ENCODE peak calls at places on chromosomes 3 and 15, in five cellular contexts. One of them, this sample, is unnamed.

GRCh38 chr3:190585771-190586630 is 72.1 kb downstream of the IL1RAP start:
- DNase-seq in activated naive CD8-positive, alpha-beta T cell treated with anti-CD3 and anti-CD28 coated beads for 36 hours: peak; percentile 65
- DNase-seq in mesendoderm: peak; percentile 95
- DNase-seq in heart left ventricle: no peak
- DNase-seq in Peyer's patch: no peak
- DNase-seq in this sample: no peak

GRCh38 chr3:126985143-126985985 is 2.4 kb downstream of the PLXNA1 start:
- DNase-seq in activated naive CD8-positive, alpha-beta T cell treated with anti-CD3 and anti-CD28 coated beads for 36 hours: no peak
- DNase-seq in mesendoderm: no peak
- DNase-seq in heart left ventricle: no peak
- DNase-seq in Peyer's patch: no peak
- DNase-seq in this sample: peak; percentile 51

GRCh38 chr3:187809979-187810568 is 64.8 kb upstream of the BCL6 start:
- DNase-seq in activated naive CD8-positive, alpha-beta T cell treated with anti-CD3 and anti-CD28 coated beads for 36 hours: no peak
- DNase-seq in mesendoderm: no peak
- DNase-seq in heart left ventricle: no peak
- DNase-seq in Peyer's patch: no peak
- DNase-seq in this sample: peak; percentile 48

GRCh38 chr3:155948476-155948875 is 78.0 kb downstream of the GMPS start:
- DNase-seq in activated naive CD8-positive, alpha-beta T cell treated with anti-CD3 and anti-CD28 coated beads for 36 hours: no peak
- DNase-seq in mesendoderm: no peak
- DNase-seq in heart left ventricle: no peak
- DNase-seq in Peyer's patch: no peak
- DNase-seq in this sample: no peak

GRCh38 chr3:163056874-163057497 is 1560.4 kb downstream of the OTOL1 start:
- DNase-seq in activated naive CD8-positive, alpha-beta T cell treated with anti-CD3 and anti-CD28 coated beads for 36 hours: peak; percentile 10
- DNase-seq in mesendoderm: peak; percentile 71
- DNase-seq in heart left ventricle: no peak
- DNase-seq in Peyer's patch: no peak
- DNase-seq in this sample: peak; percentile 69

GRCh38 chr15:78212546-78213424 is 21.6 kb downstream of the ACSBG1 start:
- DNase-seq in activated naive CD8-positive, alpha-beta T cell treated with anti-CD3 and anti-CD28 coated beads for 36 hours: no peak
- DNase-seq in mesendoderm: peak; percentile 60
- DNase-seq in heart left ventricle: peak; percentile 61
- DNase-seq in Peyer's patch: peak; percentile 86
- DNase-seq in this sample: peak; percentile 27

GRCh38 chr15:84840741-84841429 is 23.7 kb downstream of the ALPK3 start:
- DNase-seq in activated naive CD8-positive, alpha-beta T cell treated with anti-CD3 and anti-CD28 coated beads for 36 hours: no peak
- DNase-seq in mesendoderm: no peak
- DNase-seq in heart left ventricle: peak; percentile 87
- DNase-seq in Peyer's patch: peak; percentile 69
- DNase-seq in this sample: no peak

GRCh38 chr3:164806188-164806587 is 272.1 kb downstream of the SI start:
- DNase-seq in activated naive CD8-positive, alpha-beta T cell treated with anti-CD3 and anti-CD28 coated beads for 36 hours: no peak
- DNase-seq in mesendoderm: peak; percentile 52
- DNase-seq in heart left ventricle: no peak
- DNase-seq in Peyer's patch: no peak
- DNase-seq in this sample: no peak

GRCh38 chr15:26891448-26891881 is 24.6 kb downstream of the GABRA5 start:
- DNase-seq in activated naive CD8-positive, alpha-beta T cell treated with anti-CD3 and anti-CD28 coated beads for 36 hours: peak; percentile 49
- DNase-seq in mesendoderm: peak; percentile 91
- DNase-seq in heart left ventricle: peak; percentile 28
- DNase-seq in Peyer's patch: no peak
- DNase-seq in this sample: peak; percentile 95

GRCh38 chr15:99238849-99239248 is 10.5 kb downstream of the TTC23 start:
- DNase-seq in activated naive CD8-positive, alpha-beta T cell treated with anti-CD3 and anti-CD28 coated beads for 36 hours: no peak
- DNase-seq in mesendoderm: no peak
- DNase-seq in heart left ventricle: no peak
- DNase-seq in Peyer's patch: no peak
- DNase-seq in this sample: no peak

GRCh38 chr3:36480916-36481648 is 100.8 kb downstream of the STAC start:
- DNase-seq in activated naive CD8-positive, alpha-beta T cell treated with anti-CD3 and anti-CD28 coated beads for 36 hours: no peak
- DNase-seq in mesendoderm: peak; percentile 47
- DNase-seq in heart left ventricle: no peak
- DNase-seq in Peyer's patch: no peak
- DNase-seq in this sample: no peak

GRCh38 chr15:93289951-93290350 is 200.9 kb upstream of the RGMA start:
- DNase-seq in activated naive CD8-positive, alpha-beta T cell treated with anti-CD3 and anti-CD28 coated beads for 36 hours: no peak
- DNase-seq in mesendoderm: no peak
- DNase-seq in heart left ventricle: no peak
- DNase-seq in Peyer's patch: no peak
- DNase-seq in this sample: no peak

GRCh38 chr3:124108446-124108845 is 116.5 kb upstream of the ROPN1 start:
- DNase-seq in activated naive CD8-positive, alpha-beta T cell treated with anti-CD3 and anti-CD28 coated beads for 36 hours: no peak
- DNase-seq in mesendoderm: no peak
- DNase-seq in heart left ventricle: no peak
- DNase-seq in Peyer's patch: no peak
- DNase-seq in this sample: no peak

GRCh38 chr3:133595341-133595740 is 21.9 kb downstream of the CDV3 start:
- DNase-seq in activated naive CD8-positive, alpha-beta T cell treated with anti-CD3 and anti-CD28 coated beads for 36 hours: peak; percentile 16
- DNase-seq in mesendoderm: no peak
- DNase-seq in heart left ventricle: no peak
- DNase-seq in Peyer's patch: no peak
- DNase-seq in this sample: no peak

GRCh38 chr3:56123487-56123886 is 344.8 kb downstream of the ERC2 start:
- DNase-seq in activated naive CD8-positive, alpha-beta T cell treated with anti-CD3 and anti-CD28 coated beads for 36 hours: no peak
- DNase-seq in mesendoderm: peak; percentile 94
- DNase-seq in heart left ventricle: no peak
- DNase-seq in Peyer's patch: no peak
- DNase-seq in this sample: no peak

GRCh38 chr3:188911033-188911850 is 260.5 kb upstream of the TPRG1 start:
- DNase-seq in activated naive CD8-positive, alpha-beta T cell treated with anti-CD3 and anti-CD28 coated beads for 36 hours: no peak
- DNase-seq in mesendoderm: no peak
- DNase-seq in heart left ventricle: no peak
- DNase-seq in Peyer's patch: no peak
- DNase-seq in this sample: peak; percentile 95

GRCh38 chr3:157436583-157437300 is at the start of gene PTX3:
- DNase-seq in activated naive CD8-positive, alpha-beta T cell treated with anti-CD3 and anti-CD28 coated beads for 36 hours: peak; percentile 2
- DNase-seq in mesendoderm: peak; percentile 37
- DNase-seq in heart left ventricle: peak; percentile 25
- DNase-seq in Peyer's patch: no peak
- DNase-seq in this sample: peak; percentile 79

GRCh38 chr3:184262166-184262926 is 993 bp upstream of the CAMK2N2 start:
- DNase-seq in activated naive CD8-positive, alpha-beta T cell treated with anti-CD3 and anti-CD28 coated beads for 36 hours: peak; percentile 28
- DNase-seq in mesendoderm: peak; percentile 8
- DNase-seq in heart left ventricle: no peak
- DNase-seq in Peyer's patch: no peak
- DNase-seq in this sample: peak; percentile 55

GRCh38 chr15:52436971-52437370 is 91.7 kb downstream of the MYO5A start:
- DNase-seq in activated naive CD8-positive, alpha-beta T cell treated with anti-CD3 and anti-CD28 coated beads for 36 hours: no peak
- DNase-seq in mesendoderm: no peak
- DNase-seq in heart left ventricle: no peak
- DNase-seq in Peyer's patch: no peak
- DNase-seq in this sample: no peak

GRCh38 chr15:52803543-52804306 is 13.6 kb upstream of the ONECUT1 start:
- DNase-seq in activated naive CD8-positive, alpha-beta T cell treated with anti-CD3 and anti-CD28 coated beads for 36 hours: no peak
- DNase-seq in mesendoderm: no peak
- DNase-seq in heart left ventricle: no peak
- DNase-seq in Peyer's patch: no peak
- DNase-seq in this sample: peak; percentile 49

This sample was measured in left kidney.